ENCODE peak calls at places on chromosomes 7 and 10, in nine cellular contexts. Y is GM23338, I is stomach, M is cardiac muscle cell, L is HCT116, F is tibial nerve, J is left lung, U is small intestine, E is Karpas-422. O is an unnamed sample.

GRCh38 chr7:151599401-151600227 is 79.9 kb upstream of the RHEB start:
- DNase-seq in Y (no peak), I (no peak), M (no peak), L (peak; percentile 68), F (no peak), J (no peak), U (peak; percentile 51), E (no peak), O (no peak)

GRCh38 chr10:33939892-33940291 is 605.4 kb upstream of the NRP1 start:
- DNase-seq in Y (peak; percentile 24), I (no peak), M (no peak), L (no peak), F (no peak), J (no peak), U (peak; percentile 1), E (no peak), O (no peak)

GRCh38 chr10:92011560-92012214 is 88.1 kb downstream of the BTAF1 start:
- DNase-seq in Y (no peak), I (no peak), M (no peak), L (peak; percentile 69), F (no peak), J (no peak), U (peak; percentile 4), E (no peak), O (no peak)

GRCh38 chr10:30782543-30783461 is 153.2 kb upstream of the LYZL2 start:
- DNase-seq in Y (no peak), I (no peak), M (no peak), L (no peak), F (no peak), J (no peak), U (no peak), E (no peak), O (no peak)

GRCh38 chr10:12631787-12632562 is 282.6 kb downstream of the CAMK1D start:
- DNase-seq in Y (no peak), I (no peak), M (no peak), L (no peak), F (no peak), J (no peak), U (peak; percentile 56), E (no peak), O (no peak)

GRCh38 chr7:16794990-16795389 is 9.8 kb downstream of the AGR2 start:
- DNase-seq in Y (no peak), I (no peak), M (no peak), L (no peak), F (no peak), J (no peak), U (no peak), E (no peak), O (no peak)

GRCh38 chr7:25596443-25596842 is 368.2 kb upstream of the NPVF start:
- DNase-seq in Y (no peak), I (no peak), M (no peak), L (no peak), F (no peak), J (no peak), U (no peak), E (no peak), O (no peak)

GRCh38 chr7:106317971-106318370 is 33.2 kb upstream of the NAMPT start:
- DNase-seq in Y (no peak), I (no peak), M (no peak), L (no peak), F (no peak), J (no peak), U (peak; percentile 4), E (no peak), O (no peak)

GRCh38 chr10:119933179-119933578 is 40.6 kb downstream of the SEC23IP start:
- DNase-seq in Y (peak; percentile 47), I (no peak), M (peak; percentile 67), L (no peak), F (no peak), J (no peak), U (no peak), E (peak; percentile 68), O (no peak)

GRCh38 chr10:97024181-97025073 is 161.3 kb downstream of the SLIT1 start:
- DNase-seq in Y (no peak), I (no peak), M (peak; percentile 66), L (no peak), F (no peak), J (peak; percentile 52), U (peak; percentile 45), E (peak; percentile 84), O (no peak)

GRCh38 chr10:133394801-133395221 is 854 bp downstream of the MTG1 start:
- DNase-seq in Y (no peak), I (peak; percentile 24), M (no peak), L (no peak), F (no peak), J (no peak), U (peak; percentile 22), E (peak; percentile 44), O (no peak)

GRCh38 chr10:71852335-71852937 is 1.4 kb upstream of the PSAP start:
- DNase-seq in Y (no peak), I (peak; percentile 64), M (no peak), L (no peak), F (no peak), J (peak; percentile 90), U (peak; percentile 68), E (peak; percentile 78), O (peak; percentile 32)

GRCh38 chr10:31706921-31707571 is 221.6 kb downstream of the ARHGAP12 start:
- DNase-seq in Y (no peak), I (no peak), M (no peak), L (no peak), F (no peak), J (peak; percentile 77), U (no peak), E (no peak), O (no peak)

GRCh38 chr7:34750209-34750608 is 92.2 kb downstream of the NPSR1 start:
- DNase-seq in Y (no peak), I (no peak), M (no peak), L (no peak), F (no peak), J (no peak), U (no peak), E (no peak), O (no peak)

GRCh38 chr7:34750636-34751035 is 92.6 kb downstream of the NPSR1 start:
- DNase-seq in Y (no peak), I (no peak), M (no peak), L (no peak), F (no peak), J (no peak), U (no peak), E (no peak), O (no peak)

GRCh38 chr7:34747176-34747781 is 89.3 kb downstream of the NPSR1 start:
- DNase-seq in Y (no peak), I (no peak), M (no peak), L (no peak), F (no peak), J (peak; percentile 43), U (no peak), E (no peak), O (no peak)

GRCh38 chr7:34747842-34748241 is 89.8 kb downstream of the NPSR1 start:
- DNase-seq in Y (no peak), I (peak; percentile 48), M (no peak), L (no peak), F (no peak), J (no peak), U (no peak), E (no peak), O (peak; percentile 51)

DNA sequence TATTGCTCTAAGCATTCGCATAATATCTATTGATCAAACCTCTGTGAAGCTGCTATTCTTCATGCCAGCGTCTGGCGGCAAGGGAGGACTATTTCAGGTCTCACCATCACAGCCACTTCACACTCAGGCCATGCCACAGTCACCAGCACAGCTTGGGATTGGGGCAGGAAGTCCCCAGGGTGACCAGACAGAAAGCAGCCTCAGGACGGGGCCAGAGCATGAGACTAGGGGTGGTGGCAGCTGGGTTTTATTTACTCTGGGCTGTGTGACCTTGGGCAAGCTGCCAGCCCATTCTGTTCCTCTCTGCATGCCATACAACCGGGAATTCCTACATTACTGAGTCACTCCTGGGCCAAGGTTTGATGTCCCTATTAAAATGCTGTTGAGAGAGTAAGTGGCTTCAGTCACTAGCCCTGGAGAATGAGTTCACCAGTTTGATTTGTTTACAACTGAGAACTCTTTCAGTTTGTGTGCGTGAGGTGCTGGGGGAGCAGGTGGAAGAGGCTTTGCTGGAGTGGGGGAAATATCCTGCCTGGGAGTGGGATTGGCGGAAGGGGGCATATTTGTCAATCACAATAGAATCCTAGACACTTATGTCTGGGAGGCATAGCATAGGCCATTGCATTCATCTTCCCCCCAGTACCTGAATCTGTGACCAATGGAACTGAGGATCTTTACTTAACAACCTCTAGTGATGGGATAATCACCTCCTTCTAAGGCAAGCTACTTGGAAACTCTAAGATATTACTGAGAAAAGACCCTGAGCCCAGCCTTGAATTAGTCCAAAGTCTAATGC is 90.4 kb downstream of the NPSR1 start:
- DNase-seq in Y (peak; percentile 14), I (peak; percentile 88), M (no peak), L (peak; percentile 89), F (no peak), J (peak; percentile 84), U (peak; percentile 85), E (no peak), O (peak; percentile 89)
- H3K4me3 ChIP-seq in Y (no peak overlapping the region), I (no peak overlapping the region), M (no peak overlapping the region), L (no peak overlapping the region), F (no peak overlapping the region), J (no peak overlapping the region), U (no peak overlapping the region), E (no peak overlapping the region), O (no peak overlapping the region)

DNA sequence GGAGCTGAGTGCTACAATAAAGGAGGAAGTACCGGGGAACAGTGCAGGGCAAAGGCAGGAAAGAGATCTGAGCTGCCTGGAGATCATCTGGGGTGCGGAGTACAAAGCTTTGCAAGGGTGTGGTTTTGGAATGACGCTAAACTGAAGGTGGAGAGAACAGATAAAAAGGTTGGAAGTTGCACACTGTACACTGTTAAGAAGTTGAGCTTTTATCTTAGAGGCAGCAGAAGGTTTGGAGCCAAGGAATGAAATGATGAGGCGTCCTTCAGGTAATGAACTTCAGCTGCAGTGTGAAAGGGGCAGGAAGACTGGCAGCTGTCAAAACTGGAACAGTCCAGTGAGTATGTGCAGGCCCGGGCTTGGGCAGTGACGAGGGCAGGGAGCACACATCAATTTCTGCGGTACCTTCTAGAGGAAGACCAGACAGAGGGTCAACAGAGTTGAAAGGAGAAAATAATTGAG is 7.2 kb upstream of the ANKRD61 start:
- DNase-seq in Y (no peak), I (no peak), M (no peak), L (no peak), F (no peak), J (no peak), U (peak; percentile 97), E (no peak), O (no peak)
- H3K36me3 ChIP-seq in Y (peaks cover 70% of the 10 kb centered on the region), I (peaks cover 100% of the 10 kb centered on the region), M (peaks cover 76% of the 10 kb centered on the region), L (peaks cover 44% of the 10 kb centered on the region), F (peaks cover 35% of the 10 kb centered on the region), J (peaks cover 7% of the 10 kb centered on the region), U (peaks cover 31% of the 10 kb centered on the region), E (peaks cover 69% of the 10 kb centered on the region), O (peaks cover 69% of the 10 kb centered on the region)

DNA sequence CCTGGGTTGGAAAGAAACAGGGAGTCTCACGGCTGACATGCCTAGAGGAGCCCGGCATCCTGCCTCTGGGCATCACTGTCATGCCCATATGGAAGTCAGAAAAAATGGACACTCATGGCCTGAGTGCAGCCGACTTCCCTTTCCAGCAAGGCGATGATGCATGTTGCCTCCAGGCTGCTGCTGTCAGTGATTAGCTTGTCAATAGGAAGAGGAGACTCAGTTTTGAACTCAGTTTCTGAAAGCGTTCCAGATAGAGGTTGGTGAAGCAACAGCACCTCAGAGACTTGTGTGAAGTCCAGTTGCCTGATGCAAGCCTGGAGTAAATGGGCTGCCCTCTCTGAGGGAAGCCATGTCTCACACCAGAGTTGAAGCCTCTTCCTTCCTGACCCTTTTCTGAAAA is 148.4 kb downstream of the TPST1 start:
- DNase-seq in Y (no peak), I (no peak), M (no peak), L (no peak), F (no peak), J (no peak), U (no peak), E (no peak), O (no peak)
- H3K27ac ChIP-seq in Y (no peak overlapping the region), I (no peak overlapping the region), M (no peak overlapping the region), L (no peak overlapping the region), F (no peak overlapping the region), J (no peak overlapping the region), U (no peak overlapping the region), E (no peak overlapping the region), O (no peak overlapping the region)

GRCh38 chr10:126570631-126571170 is 99.8 kb downstream of the C10orf90 start:
- DNase-seq in Y (no peak), I (no peak), M (no peak), L (no peak), F (no peak), J (no peak), U (no peak), E (no peak), O (no peak)
- H3K4me3 ChIP-seq in Y (no peak overlapping the region), I (no peak overlapping the region), M (no peak overlapping the region), L (no peak overlapping the region), F (no peak overlapping the region), J (no peak overlapping the region), U (no peak overlapping the region), E (no peak overlapping the region), O (no peak overlapping the region)

O was measured in pancreas.